ENCODE peak calls at places on chromosomes 12 and 14, in six cellular contexts. I is astrocyte of the spinal cord, N is IMR-90, E is Peyer's patch, L is fibroblast of pulmonary artery, F is lower lobe of right lung. O is an unnamed sample.

GRCh38 chr14:89957791-89958190 is 2.1 kb downstream of the TDP1 start:
- DNase-seq in I (no peak), N (no peak), E (no peak), L (no peak), F (no peak), O (no peak)

GRCh38 chr12:14714437-14714836 is 18.0 kb upstream of the GUCY2C start:
- DNase-seq in I (no peak), N (no peak), E (no peak), L (no peak), F (no peak), O (no peak)

GRCh38 chr14:88829188-88829587 is 4.7 kb downstream of the TTC8 start:
- DNase-seq in I (no peak), N (no peak), E (no peak), L (no peak), F (no peak), O (no peak)

GRCh38 chr14:28766505-28767238 is at the start of gene FOXG1:
- DNase-seq in I (peak; percentile 76), N (no peak), E (no peak), L (peak; percentile 55), F (peak; percentile 12), O (no peak)

GRCh38 chr12:88111074-88111652 is 30.7 kb downstream of the CEP290 start:
- DNase-seq in I (peak; percentile 65), N (peak; percentile 56), E (no peak), L (peak; percentile 74), F (no peak), O (no peak)

GRCh38 chr12:19482551-19483109 is 43.3 kb downstream of the AEBP2 start:
- DNase-seq in I (no peak), N (no peak), E (no peak), L (peak; percentile 35), F (peak; percentile 52), O (no peak)

GRCh38 chr12:49038291-49038955 is 19.8 kb upstream of the PRKAG1 start:
- DNase-seq in I (no peak), N (no peak), E (no peak), L (no peak), F (peak; percentile 35), O (no peak)

GRCh38 chr12:108338915-108339657 is at the start of gene CMKLR1:
- DNase-seq in I (no peak), N (no peak), E (peak; percentile 49), L (no peak), F (peak; percentile 57), O (no peak)

GRCh38 chr12:3753549-3754284 is 808 bp upstream of the CRACR2A start:
- DNase-seq in I (no peak), N (no peak), E (no peak), L (peak; percentile 31), F (no peak), O (no peak)

GRCh38 chr14:34496679-34497513 is 34.9 kb upstream of the SPTSSA start:
- DNase-seq in I (peak; percentile 100), N (peak; percentile 100), E (peak; percentile 85), L (peak; percentile 99), F (peak; percentile 48), O (peak; percentile 93)

GRCh38 chr12:111505601-111506036 is 93.5 kb downstream of the ATXN2 start:
- DNase-seq in I (no peak), N (no peak), E (no peak), L (no peak), F (no peak), O (no peak)
- TF ChIP-seq CTCF in I (peak; percentile 1), N (no peak), E (no peak), L (peak; percentile 5), F (no peak), O (no peak)

DNA sequence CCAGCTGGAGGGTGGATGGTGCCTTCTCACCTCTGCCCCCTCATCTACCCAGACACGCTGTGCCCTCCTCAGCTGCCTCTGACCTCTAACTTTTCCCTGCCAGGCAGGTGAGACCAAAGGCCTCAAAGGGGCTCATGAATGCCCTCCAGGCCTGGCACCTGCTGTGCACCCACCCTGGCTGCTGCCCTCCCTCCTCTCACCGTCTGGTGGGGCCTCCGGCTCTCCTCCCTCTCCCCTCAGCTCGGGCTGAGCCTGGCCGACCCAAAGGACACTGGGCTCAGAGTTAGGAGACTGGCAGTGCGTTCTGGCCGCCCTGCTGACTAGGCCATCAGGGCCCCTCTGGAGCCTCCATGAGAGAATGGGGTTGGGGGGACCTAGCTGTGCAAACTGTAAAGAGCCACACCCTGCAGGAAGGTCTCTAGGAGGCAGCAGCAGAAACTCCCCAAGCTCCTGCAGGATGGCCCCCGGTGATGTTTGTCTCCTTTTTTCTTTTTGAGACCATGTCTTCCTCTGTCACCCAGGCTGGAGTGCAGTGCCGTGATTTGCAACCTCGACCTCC is 40.3 kb upstream of the PPP1R13B start:
- DNase-seq in I (no peak), N (no peak), E (no peak), L (no peak), F (no peak), O (no peak)
- H3K4me3 ChIP-seq in I (no peak overlapping the region), N (no peak overlapping the region), E (no peak overlapping the region), L (no peak overlapping the region), F (no peak overlapping the region), O (no peak overlapping the region)

GRCh38 chr14:72254202-72254939 is 322.1 kb downstream of the RGS6 start:
- DNase-seq in I (no peak), N (no peak), E (no peak), L (no peak), F (no peak), O (no peak)
- TF ChIP-seq CTCF in I (no peak), N (no peak), E (no peak), L (no peak), F (no peak), O (no peak)

GRCh38 chr12:53045646-53046045 is 4.2 kb upstream of the TNS2 start:
- DNase-seq in I (no peak), N (no peak), E (peak; percentile 48), L (no peak), F (no peak), O (no peak)
- H3K4me3 ChIP-seq in I (peak overlapping the region; percentile 70), N (no peak overlapping the region), E (peak overlapping the region; percentile 65), L (peak overlapping the region; percentile 73), F (peak overlapping the region; percentile 67), O (peak overlapping the region; percentile 73)

GRCh38 chr12:26274441-26275312 is 79.3 kb downstream of the SSPN start:
- DNase-seq in I (peak; percentile 99), N (peak; percentile 100), E (peak; percentile 88), L (peak; percentile 99), F (peak; percentile 86), O (peak; percentile 95)
- TF ChIP-seq CTCF in I (peak; percentile 49), N (peak; percentile 16), E (no peak), L (no peak), F (no peak), O (peak; percentile 18)

GRCh38 chr12:102118874-102119273 is 1.0 kb downstream of the NUP37 start:
- DNase-seq in I (no peak), N (peak; percentile 33), E (no peak), L (no peak), F (no peak), O (no peak)
- H3K4me3 ChIP-seq in I (peak overlapping the region; percentile 87), N (no peak overlapping the region), E (peak overlapping the region; percentile 92), L (peak overlapping the region; percentile 83), F (peak overlapping the region; percentile 88), O (peak overlapping the region; percentile 90)

DNA sequence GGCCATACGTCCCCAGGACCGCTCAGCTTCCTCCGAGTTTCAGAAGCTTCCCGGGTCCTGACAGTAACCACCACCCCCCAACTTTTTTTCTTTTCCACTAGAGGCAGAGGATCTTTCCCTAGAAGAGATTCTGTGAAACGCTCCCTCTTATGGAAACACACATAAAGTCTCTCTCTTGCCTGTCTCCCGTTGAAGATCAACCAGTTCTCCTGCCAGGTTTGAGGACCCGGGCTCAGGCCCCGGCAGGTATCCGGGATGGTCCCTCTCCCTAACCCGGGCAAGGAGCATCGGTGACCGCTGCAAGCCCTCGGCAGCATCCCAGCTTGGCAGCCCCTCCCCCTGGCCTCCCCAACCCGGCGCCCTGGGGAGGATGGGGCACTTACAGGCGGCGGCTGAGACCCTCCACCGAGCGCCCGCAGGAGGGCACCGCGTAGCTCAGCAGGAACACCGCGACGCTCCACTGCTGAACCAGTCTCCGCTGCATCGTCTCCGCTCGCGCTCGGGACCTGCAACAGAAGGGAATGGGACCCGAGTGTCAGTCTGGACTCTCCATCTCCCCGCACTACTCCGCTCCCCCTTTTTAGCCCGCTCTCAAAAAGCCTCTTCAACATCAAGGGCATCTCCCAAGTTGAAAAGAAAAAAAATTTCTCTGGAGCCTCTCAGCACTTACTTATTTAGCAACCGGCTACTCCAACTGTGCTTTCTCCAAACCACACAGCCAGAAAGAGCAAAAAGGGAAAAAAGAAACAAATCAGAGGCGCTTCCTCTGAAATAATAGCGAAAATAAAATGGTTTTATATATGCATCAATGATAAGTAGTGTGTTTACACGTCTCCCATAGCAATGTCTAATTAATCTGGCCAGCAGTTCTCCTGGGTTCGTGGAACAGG is 3.3 kb downstream of the PTHLH start:
- DNase-seq in I (peak; percentile 28), N (peak; percentile 29), E (no peak), L (no peak), F (no peak), O (no peak)
- TF ChIP-seq CTCF in I (peak; percentile 22), N (peak; percentile 23), E (no peak), L (peak; percentile 6), F (no peak), O (no peak)

DNA sequence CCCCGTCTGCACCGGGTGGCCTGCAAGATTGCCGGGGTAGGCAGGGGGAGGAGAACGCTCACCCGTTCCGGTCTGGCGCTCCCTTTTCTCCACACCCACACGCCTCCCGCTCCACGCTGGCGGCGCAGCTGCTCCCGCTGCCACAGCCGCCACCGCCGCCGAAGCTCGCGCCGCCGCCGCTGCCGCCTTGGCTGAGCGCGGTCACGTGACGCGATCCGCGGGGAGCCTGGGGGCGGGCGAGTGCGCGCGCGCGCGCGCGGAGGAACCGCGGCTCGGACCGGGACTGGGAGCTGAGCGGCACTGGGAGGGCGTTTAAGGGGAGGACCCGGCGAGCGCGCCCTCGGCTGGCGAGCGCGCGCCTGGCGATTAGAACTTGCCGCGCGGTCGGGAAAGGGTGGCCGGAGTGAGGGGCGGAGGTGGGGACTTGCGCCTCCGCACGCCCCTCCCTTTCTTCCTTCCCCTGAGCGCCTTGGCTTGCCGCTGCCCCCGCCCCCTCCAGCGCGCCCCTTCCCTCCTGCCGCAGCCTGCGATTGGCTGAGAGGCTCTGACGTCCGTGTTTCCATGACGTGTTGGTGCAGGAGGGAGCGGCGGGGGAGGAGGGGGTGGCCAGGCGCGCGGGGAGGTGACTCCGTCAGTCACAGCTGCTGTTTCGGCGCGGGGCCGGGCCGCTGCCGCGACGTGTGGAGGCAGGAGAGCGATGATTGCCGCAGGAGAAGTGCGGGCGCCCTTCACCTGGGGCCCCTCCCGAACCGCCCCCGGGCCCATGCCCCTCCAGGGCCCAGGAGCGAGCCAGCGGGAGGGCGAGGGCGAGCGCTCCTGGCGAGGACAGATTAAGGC is 737 bp upstream of the ATP2B1 start:
- DNase-seq in I (peak; percentile 100), N (peak; percentile 99), E (peak; percentile 100), L (peak; percentile 99), F (peak; percentile 99), O (peak; percentile 98)
- H3K4me3 ChIP-seq in I (peak overlapping the region; percentile 78), N (peak overlapping the region; percentile 86), E (peak overlapping the region; percentile 96), L (peak overlapping the region; percentile 83), F (peak overlapping the region; percentile 87), O (peak overlapping the region; percentile 82)

O was measured in retinal pigment epithelial cell.